ENCODE peak calls at places on chromosome 15, in five cellular contexts. C is WTC11, J is BJ, Y is cardiac muscle cell, A is A549. M is an unnamed sample.

GRCh38 chr15:23416349-23417276 is 30.4 kb downstream of the GOLGA6L2 start:
- DNase-seq in C (peak; percentile 76), J (no peak), Y (no peak), A (no peak), M (no peak)

GRCh38 chr15:31571676-31572075 is 245.0 kb downstream of the KLF13 start:
- DNase-seq in C (no peak), J (no peak), Y (peak; percentile 10), A (peak; percentile 18), M (no peak)

GRCh38 chr15:76059320-76060097 is at the start of gene TMEM266:
- DNase-seq in C (peak; percentile 77), J (no peak), Y (peak; percentile 20), A (peak; percentile 43), M (peak; percentile 67)

GRCh38 chr15:69092159-69092558 is 68.3 kb upstream of the GLCE start:
- DNase-seq in C (no peak), J (no peak), Y (peak; percentile 80), A (peak; percentile 82), M (no peak)

GRCh38 chr15:79076661-79077060 is 13.9 kb downstream of the RASGRF1 start:
- DNase-seq in C (no peak), J (no peak), Y (no peak), A (no peak), M (no peak)

GRCh38 chr15:72844067-72844466 is 60.5 kb upstream of the ADPGK start:
- DNase-seq in C (no peak), J (no peak), Y (no peak), A (no peak), M (no peak)

GRCh38 chr15:29917600-29918597 is 95.6 kb upstream of the TJP1 start:
- DNase-seq in C (no peak), J (no peak), Y (no peak), A (peak; percentile 56), M (no peak)

GRCh38 chr15:91283155-91283554 is 183.1 kb downstream of the SV2B start:
- DNase-seq in C (no peak), J (no peak), Y (no peak), A (no peak), M (no peak)

GRCh38 chr15:71448688-71449114 is 333.4 kb downstream of the THSD4 start:
- DNase-seq in C (peak; percentile 61), J (no peak), Y (peak; percentile 79), A (peak; percentile 86), M (peak; percentile 64)

GRCh38 chr15:77493324-77493907 is 72.7 kb downstream of the HMG20A start:
- DNase-seq in C (no peak), J (no peak), Y (peak; percentile 62), A (no peak), M (no peak)

GRCh38 chr15:74174216-74174965 is 881 bp downstream of the ISLR start:
- DNase-seq in C (peak; percentile 17), J (no peak), Y (peak; percentile 57), A (no peak), M (no peak)

GRCh38 chr15:53359038-53359437 is 400.4 kb downstream of the WDR72 start:
- DNase-seq in C (no peak), J (no peak), Y (no peak), A (no peak), M (no peak)

GRCh38 chr15:99704444-99704838 is 28.8 kb downstream of the LYSMD4 start:
- DNase-seq in C (no peak), J (peak; percentile 57), Y (peak; percentile 91), A (peak; percentile 90), M (no peak)

GRCh38 chr15:43105077-43105769 is 615 bp downstream of the UBR1 start:
- DNase-seq in C (no peak), J (no peak), Y (no peak), A (peak; percentile 12), M (no peak)

GRCh38 chr15:27847775-27848710 is 251.1 kb downstream of the OCA2 start:
- DNase-seq in C (no peak), J (no peak), Y (no peak), A (no peak), M (no peak)

GRCh38 chr15:64334530-64334929 is 21.4 kb downstream of the CSNK1G1 start:
- DNase-seq in C (peak; percentile 42), J (no peak), Y (no peak), A (peak; percentile 44), M (no peak)

GRCh38 chr15:78879517-78880241 is 7.0 kb downstream of the MORF4L1 start:
- DNase-seq in C (no peak), J (no peak), Y (peak; percentile 20), A (no peak), M (no peak)

GRCh38 chr15:57604502-57604901 is 12.8 kb downstream of the MYZAP start:
- DNase-seq in C (no peak), J (no peak), Y (no peak), A (no peak), M (no peak)

GRCh38 chr15:72939855-72940631 is 112.2 kb upstream of the NEO1 start:
- DNase-seq in C (no peak), J (no peak), Y (no peak), A (peak; percentile 14), M (no peak)

GRCh38 chr15:72754096-72754495 is 29.5 kb downstream of the ADPGK start:
- DNase-seq in C (no peak), J (no peak), Y (no peak), A (no peak), M (no peak)

GRCh38 chr15:75672646-75673425 is 25.1 kb downstream of the SNX33 start:
- DNase-seq in C (no peak), J (no peak), Y (peak; percentile 89), A (peak; percentile 32), M (no peak)

GRCh38 chr15:69979269-69979668 is 118.4 kb downstream of the TLE3 start:
- DNase-seq in C (peak; percentile 21), J (no peak), Y (no peak), A (peak; percentile 62), M (no peak)

GRCh38 chr15:68441045-68441743 is 9.2 kb upstream of the ITGA11 start:
- DNase-seq in C (no peak), J (no peak), Y (peak; percentile 44), A (no peak), M (no peak)

GRCh38 chr15:28021281-28022039 is 77.7 kb downstream of the OCA2 start:
- DNase-seq in C (peak; percentile 73), J (no peak), Y (peak; percentile 68), A (peak; percentile 75), M (peak; percentile 74)

GRCh38 chr15:43881944-43882343 is 55.1 kb downstream of the WDR76 start:
- DNase-seq in C (peak; percentile 67), J (no peak), Y (peak; percentile 17), A (no peak), M (no peak)

GRCh38 chr15:33396457-33396856 is 85.7 kb downstream of the RYR3 start:
- DNase-seq in C (no peak), J (no peak), Y (no peak), A (no peak), M (no peak)

GRCh38 chr15:63593705-63594671 is 3.2 kb upstream of the FBXL22 start:
- DNase-seq in C (no peak), J (no peak), Y (no peak), A (no peak), M (no peak)

GRCh38 chr15:29451201-29451781 is 181.7 kb upstream of the NSMCE3 start:
- DNase-seq in C (peak; percentile 58), J (no peak), Y (no peak), A (peak; percentile 44), M (no peak)

GRCh38 chr15:101322849-101323477 is 27.9 kb upstream of the SNRPA1 start:
- DNase-seq in C (no peak), J (no peak), Y (no peak), A (no peak), M (no peak)

GRCh38 chr15:97904196-97904572 is 56.3 kb upstream of the ARRDC4 start:
- DNase-seq in C (peak; percentile 86), J (no peak), Y (peak; percentile 74), A (peak; percentile 71), M (peak; percentile 83)

GRCh38 chr15:38961886-38962285 is 397.3 kb upstream of the RASGRP1 start:
- DNase-seq in C (no peak), J (no peak), Y (peak; percentile 84), A (no peak), M (no peak)

GRCh38 chr15:93899817-93900216 is 331.5 kb upstream of the MCTP2 start:
- DNase-seq in C (no peak), J (no peak), Y (no peak), A (no peak), M (no peak)

GRCh38 chr15:74830868-74831267 is 4.4 kb downstream of the CPLX3 start:
- DNase-seq in C (no peak), J (no peak), Y (no peak), A (no peak), M (no peak)

GRCh38 chr15:89462198-89462912 is 34.0 kb downstream of the RHCG start:
- DNase-seq in C (no peak), J (no peak), Y (peak; percentile 30), A (peak; percentile 65), M (no peak)

GRCh38 chr15:40272713-40273056 is 10.2 kb downstream of the ANKRD63 start:
- DNase-seq in C (peak; percentile 49), J (no peak), Y (no peak), A (peak; percentile 48), M (no peak)
- TF ChIP-seq CTCF in C (no peak), J (peak; percentile 33), Y (no peak), A (peak; percentile 16), M (no peak)

GRCh38 chr15:41806291-41807181 is 21.4 kb upstream of the JMJD7 start:
- DNase-seq in C (peak; percentile 33), J (no peak), Y (no peak), A (no peak), M (no peak)
- TF ChIP-seq CTCF in C (no peak), J (no peak), Y (no peak), A (no peak), M (no peak)

DNA sequence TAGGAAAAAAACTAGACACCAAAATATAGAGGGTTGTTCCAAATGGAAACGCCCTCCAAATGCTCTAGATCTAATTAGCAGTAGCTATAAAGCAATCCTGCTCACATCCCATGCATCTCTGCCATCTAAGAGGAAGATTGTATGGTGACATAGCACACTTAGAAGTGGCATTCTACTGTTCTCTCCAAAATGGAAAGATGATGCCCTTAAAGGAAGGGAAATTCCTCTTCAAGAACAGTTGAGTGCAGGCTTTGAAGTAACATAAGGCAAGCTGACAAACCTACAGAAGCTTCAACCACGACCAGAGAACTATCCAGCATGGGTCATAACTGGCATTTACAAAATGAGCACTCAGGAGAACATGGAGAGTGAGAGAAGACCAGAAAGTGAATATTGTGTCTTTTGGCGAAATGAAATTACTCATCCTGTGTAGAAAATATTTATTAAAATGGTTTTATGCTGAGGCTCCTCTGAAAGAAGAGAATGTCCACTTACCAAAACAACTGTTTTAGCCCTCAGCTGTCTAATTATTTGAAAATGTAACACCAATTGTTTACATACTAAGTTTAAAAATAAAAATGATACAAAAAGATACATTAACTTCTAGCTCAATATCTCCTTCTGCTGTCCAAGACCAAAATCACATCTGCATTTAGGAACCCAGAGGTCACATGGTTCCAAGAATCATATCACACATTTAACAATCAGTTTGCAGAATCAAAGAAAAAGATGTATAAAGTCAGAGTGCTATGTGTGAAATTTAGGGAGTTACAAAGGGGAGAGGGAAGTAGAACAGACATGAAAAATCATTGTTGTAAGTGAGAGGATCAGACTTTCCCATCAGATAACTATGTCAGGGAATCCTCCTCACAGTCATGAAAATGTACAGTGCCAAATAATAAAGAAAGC is 216.9 kb downstream of the ATP8B4 start:
- DNase-seq in C (no peak), J (no peak), Y (peak; percentile 81), A (peak; percentile 49), M (no peak)
- TF ChIP-seq CTCF in C (no peak), J (peak; percentile 43), Y (peak; percentile 47), A (peak; percentile 72), M (no peak)

DNA sequence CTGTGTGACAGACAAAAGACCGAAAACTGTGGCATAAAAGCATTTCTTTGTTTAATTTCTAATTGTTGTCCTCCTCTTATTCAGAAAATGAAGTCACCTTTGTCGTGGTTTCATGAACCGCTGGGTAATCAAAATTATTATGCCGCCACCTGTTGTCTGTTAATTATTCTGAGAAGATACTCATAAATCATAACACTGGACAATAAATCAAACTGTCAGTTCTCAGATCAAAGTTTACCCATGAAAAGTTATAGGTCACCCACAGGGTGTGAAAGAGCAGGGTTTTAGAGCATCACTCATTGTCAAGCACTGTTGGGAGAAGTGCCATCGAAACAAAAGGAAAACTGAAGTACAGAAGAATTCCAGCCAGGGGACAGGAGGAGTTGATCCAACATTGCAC is 474.3 kb downstream of the NR2F2 start:
- DNase-seq in C (no peak), J (no peak), Y (no peak), A (no peak), M (no peak)
- TF ChIP-seq CTCF in C (no peak), J (no peak), Y (no peak), A (no peak), M (no peak)

M was measured in mesothelial cell of epicardium.